ENCODE peak calls at places on chromosomes 13 and 19, in four cellular contexts. D is transverse colon, V is esophagus squamous epithelium, Z is right lobe of liver. M is an unnamed sample.

GRCh38 chr13:83691966-83692365 is 190.3 kb downstream of the SLITRK1 start:
- DNase-seq in D (no peak), V (no peak), Z (no peak), M (no peak)

GRCh38 chr13:76129305-76130040 is 493.3 kb downstream of the LMO7 start:
- DNase-seq in D (no peak), V (no peak), Z (no peak), M (no peak)

GRCh38 chr19:10044390-10044789 is 31.1 kb downstream of the RDH8 start:
- DNase-seq in D (no peak), V (no peak), Z (no peak), M (no peak)

GRCh38 chr19:29537181-29537580 is 11.4 kb downstream of the VSTM2B start:
- DNase-seq in D (no peak), V (no peak), Z (peak), M (peak)

GRCh38 chr19:18021121-18021755 is 13.3 kb downstream of the ARRDC2 start:
- DNase-seq in D (peak), V (no peak), Z (peak), M (peak)

GRCh38 chr13:51607165-51607564 is 22.9 kb downstream of the WDFY2 start:
- DNase-seq in D (no peak), V (no peak), Z (no peak), M (no peak)

GRCh38 chr13:94610475-94610874 is 8.8 kb downstream of the GPR180 start:
- DNase-seq in D (no peak), V (no peak), Z (no peak), M (no peak)

GRCh38 chr19:3073159-3073563 is 10.9 kb upstream of the TLE5 start:
- DNase-seq in D (peak), V (no peak), Z (no peak), M (no peak)

GRCh38 chr19:34457446-34457845 is 24.1 kb upstream of the WTIP start:
- DNase-seq in D (no peak), V (no peak), Z (no peak), M (no peak)

GRCh38 chr19:51887522-51888498 is at the start of gene ZNF577:
- DNase-seq in D (peak), V (peak), Z (peak), M (peak)

GRCh38 chr19:17794731-17795494 is at the start of gene B3GNT3:
- DNase-seq in D (peak), V (no peak), Z (peak), M (peak)

GRCh38 chr19:37954421-37954874 is 47.4 kb downstream of the SIPA1L3 start:
- DNase-seq in D (peak), V (no peak), Z (no peak), M (no peak)

GRCh38 chr13:110123041-110123809 is 183.7 kb downstream of the COL4A1 start:
- DNase-seq in D (no peak), V (no peak), Z (no peak), M (no peak)

GRCh38 chr19:51799311-51799997 is 4.5 kb downstream of the FPR3 start:
- DNase-seq in D (peak), V (no peak), Z (peak), M (peak)

GRCh38 chr19:55611300-55611982 is 6.0 kb downstream of the ZNF865 start:
- DNase-seq in D (no peak), V (no peak), Z (no peak), M (no peak)

GRCh38 chr13:28375250-28375930 is 119.5 kb downstream of the FLT1 start:
- DNase-seq in D (no peak), V (no peak), Z (no peak), M (no peak)

GRCh38 chr19:40740747-40741146 is 9.5 kb downstream of the ACTMAP start:
- DNase-seq in D (no peak), V (no peak), Z (no peak), M (no peak)

GRCh38 chr13:85650613-85651012 is 148.6 kb downstream of the SLITRK6 start:
- DNase-seq in D (no peak), V (no peak), Z (no peak), M (no peak)

GRCh38 chr13:100550433-100550832 is 38.2 kb downstream of the GGACT start:
- DNase-seq in D (no peak), V (no peak), Z (no peak), M (no peak)
- TF ChIP-seq POLR2A in D (no peak), V (no peak), Z (no peak), M (no peak)

DNA sequence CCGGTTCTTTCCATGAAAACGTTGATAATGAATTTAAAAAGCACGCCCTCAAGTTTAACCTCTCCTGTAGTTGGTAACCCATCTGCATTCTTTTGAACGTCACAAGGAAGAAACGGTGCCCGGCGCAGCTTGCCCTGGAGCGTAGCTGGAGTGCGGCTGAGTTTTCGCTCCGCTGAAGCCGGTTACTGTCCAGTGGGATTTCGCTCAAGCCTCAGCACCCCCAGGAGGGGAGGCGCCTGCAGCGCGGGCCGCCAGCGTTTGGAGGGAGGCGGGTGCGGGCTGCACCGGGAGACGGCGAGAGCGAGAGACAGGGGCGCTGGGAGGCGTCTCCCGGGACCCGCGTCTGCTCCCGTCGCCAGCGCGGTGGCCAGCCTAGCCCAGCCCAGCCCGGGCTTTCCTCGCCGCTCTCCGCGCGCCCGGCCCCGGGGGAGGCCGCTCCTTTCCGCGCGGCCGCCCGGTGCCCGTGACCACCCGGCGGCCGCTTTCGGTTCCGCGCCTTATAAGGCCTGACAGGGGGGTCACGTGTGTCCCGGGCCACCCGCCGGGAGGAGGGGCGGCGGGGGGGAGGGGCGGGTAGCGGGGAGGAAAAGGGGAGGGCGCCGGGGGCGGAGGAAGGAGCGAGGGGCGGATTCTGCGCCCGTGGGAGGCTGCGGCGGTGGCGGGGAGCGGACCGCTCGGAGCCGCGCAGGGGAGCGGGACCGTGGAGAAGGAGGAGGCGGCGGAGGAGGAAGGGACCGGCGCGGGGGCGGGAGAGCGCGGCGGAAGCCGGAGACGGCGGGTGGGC is 8.3 kb upstream of the DGKH start:
- DNase-seq in D (peak), V (peak), Z (peak), M (peak)
- TF ChIP-seq POLR2A in D (peak), V (peak), Z (peak), M (no peak)

GRCh38 chr13:41132512-41133152 is at the start of gene KBTBD6:
- DNase-seq in D (peak), V (peak), Z (peak), M (peak)
- TF ChIP-seq POLR2A in D (peak), V (peak), Z (peak), M (no peak)

GRCh38 chr19:45091031-45091918 is 1.7 kb upstream of the PPP1R37 start:
- DNase-seq in D (peak), V (peak), Z (peak), M (peak)

GRCh38 chr19:45094707-45095106 is 1.7 kb downstream of the PPP1R37 start:
- DNase-seq in D (no peak), V (no peak), Z (no peak), M (no peak)

GRCh38 chr19:45090598-45090997 is 2.4 kb upstream of the PPP1R37 start:
- DNase-seq in D (no peak), V (no peak), Z (no peak), M (no peak)

GRCh38 chr19:45094158-45094557 is 1.2 kb downstream of the PPP1R37 start:
- DNase-seq in D (no peak), V (no peak), Z (no peak), M (no peak)

GRCh38 chr19:45092747-45093678 is at the start of gene PPP1R37:
- DNase-seq in D (peak), V (peak), Z (peak), M (peak)
- TF ChIP-seq POLR2A in D (peak), V (no peak), Z (peak), M (no peak)